ENCODE peak calls at places on chromosomes 16 and 17, in eight cellular contexts. One of them, this sample, is unnamed.

GRCh38 chr16:67917140-67917851 is 14.4 kb downstream of the CTRL start:
- DNase-seq in LoVo: no peak
- DNase-seq in NCI-H1417: peak
- DNase-seq in iris pigment epithelial cell: no peak
- DNase-seq in astrocyte of the cerebellum: no peak
- DNase-seq in astrocyte: no peak
- DNase-seq in adrenal gland: peak
- DNase-seq in AG04450: no peak
- DNase-seq in this sample: no peak

GRCh38 chr17:72677714-72678390 is 414.6 kb downstream of the SLC39A11 start:
- DNase-seq in NCI-H1417: peak
- DNase-seq in astrocyte of the cerebellum: no peak
- DNase-seq in astrocyte: peak
- DNase-seq in adrenal gland: no peak
- DNase-seq in LoVo: no peak
- DNase-seq in iris pigment epithelial cell: peak
- DNase-seq in AG04450: peak
- DNase-seq in this sample: no peak

GRCh38 chr16:67415872-67416793 is at the start of gene ZDHHC1:
- DNase-seq in astrocyte: peak
- DNase-seq in LoVo: peak
- DNase-seq in astrocyte of the cerebellum: no peak
- DNase-seq in adrenal gland: peak
- DNase-seq in AG04450: no peak
- DNase-seq in iris pigment epithelial cell: peak
- DNase-seq in NCI-H1417: peak
- DNase-seq in this sample: peak

GRCh38 chr17:21167303-21167702 is 40.5 kb downstream of the DHRS7B start:
- DNase-seq in NCI-H1417: no peak
- DNase-seq in astrocyte of the cerebellum: no peak
- DNase-seq in AG04450: no peak
- DNase-seq in adrenal gland: no peak
- DNase-seq in LoVo: no peak
- DNase-seq in iris pigment epithelial cell: no peak
- DNase-seq in astrocyte: peak
- DNase-seq in this sample: no peak

GRCh38 chr16:57235128-57236092 is 9.6 kb upstream of the ARL2BP start:
- DNase-seq in AG04450: peak
- DNase-seq in NCI-H1417: peak
- DNase-seq in adrenal gland: no peak
- DNase-seq in astrocyte of the cerebellum: peak
- DNase-seq in astrocyte: peak
- DNase-seq in LoVo: no peak
- DNase-seq in iris pigment epithelial cell: peak
- DNase-seq in this sample: peak

GRCh38 chr17:35918665-35919064 is 11.9 kb downstream of the RDM1 start:
- DNase-seq in LoVo: no peak
- DNase-seq in adrenal gland: no peak
- DNase-seq in iris pigment epithelial cell: no peak
- DNase-seq in NCI-H1417: no peak
- DNase-seq in AG04450: no peak
- DNase-seq in astrocyte of the cerebellum: no peak
- DNase-seq in astrocyte: no peak
- DNase-seq in this sample: no peak

GRCh38 chr17:66275651-66276050 is 26.8 kb upstream of the PRKCA start:
- DNase-seq in adrenal gland: peak
- DNase-seq in AG04450: peak
- DNase-seq in iris pigment epithelial cell: peak
- DNase-seq in NCI-H1417: no peak
- DNase-seq in LoVo: peak
- DNase-seq in astrocyte of the cerebellum: peak
- DNase-seq in astrocyte: peak
- DNase-seq in this sample: peak

GRCh38 chr17:57918017-57918895 is 37.0 kb downstream of the CUEDC1 start:
- DNase-seq in AG04450: no peak
- DNase-seq in iris pigment epithelial cell: peak
- DNase-seq in astrocyte: peak
- DNase-seq in LoVo: no peak
- DNase-seq in NCI-H1417: no peak
- DNase-seq in astrocyte of the cerebellum: no peak
- DNase-seq in adrenal gland: no peak
- DNase-seq in this sample: no peak

GRCh38 chr16:21159281-21159951 is 942 bp downstream of the LDAF1 start:
- DNase-seq in iris pigment epithelial cell: peak
- DNase-seq in LoVo: no peak
- DNase-seq in adrenal gland: peak
- DNase-seq in astrocyte of the cerebellum: no peak
- DNase-seq in NCI-H1417: no peak
- DNase-seq in astrocyte: no peak
- DNase-seq in AG04450: no peak
- DNase-seq in this sample: peak

GRCh38 chr17:41895617-41896016 is 23.1 kb downstream of the ACLY start:
- DNase-seq in NCI-H1417: no peak
- DNase-seq in AG04450: no peak
- DNase-seq in iris pigment epithelial cell: no peak
- DNase-seq in astrocyte of the cerebellum: no peak
- DNase-seq in adrenal gland: no peak
- DNase-seq in astrocyte: peak
- DNase-seq in LoVo: no peak
- DNase-seq in this sample: no peak

GRCh38 chr17:66727634-66728570 is 107.0 kb upstream of the CACNG5 start:
- DNase-seq in NCI-H1417: no peak
- DNase-seq in astrocyte of the cerebellum: peak
- DNase-seq in astrocyte: peak
- DNase-seq in iris pigment epithelial cell: peak
- DNase-seq in LoVo: peak
- DNase-seq in adrenal gland: peak
- DNase-seq in AG04450: no peak
- DNase-seq in this sample: peak

GRCh38 chr16:52035406-52035805 is 511.5 kb downstream of the TOX3 start:
- DNase-seq in NCI-H1417: no peak
- DNase-seq in astrocyte: no peak
- DNase-seq in astrocyte of the cerebellum: no peak
- DNase-seq in iris pigment epithelial cell: no peak
- DNase-seq in AG04450: no peak
- DNase-seq in adrenal gland: no peak
- DNase-seq in LoVo: no peak
- DNase-seq in this sample: no peak

GRCh38 chr17:81991684-81992513 is 14.5 kb downstream of the ASPSCR1 start:
- DNase-seq in NCI-H1417: peak
- DNase-seq in iris pigment epithelial cell: peak
- DNase-seq in adrenal gland: peak
- DNase-seq in AG04450: no peak
- DNase-seq in LoVo: peak
- DNase-seq in astrocyte of the cerebellum: no peak
- DNase-seq in astrocyte: peak
- DNase-seq in this sample: peak

GRCh38 chr17:76156662-76156991 is 15.6 kb upstream of the FOXJ1 start:
- DNase-seq in astrocyte: no peak
- DNase-seq in AG04450: no peak
- DNase-seq in adrenal gland: no peak
- DNase-seq in NCI-H1417: no peak
- DNase-seq in LoVo: no peak
- DNase-seq in iris pigment epithelial cell: no peak
- DNase-seq in astrocyte of the cerebellum: no peak
- DNase-seq in this sample: no peak

GRCh38 chr16:3098459-3099394 is at the start of gene ZSCAN10:
- DNase-seq in NCI-H1417: no peak
- DNase-seq in astrocyte of the cerebellum: no peak
- DNase-seq in AG04450: no peak
- DNase-seq in LoVo: no peak
- DNase-seq in astrocyte: no peak
- DNase-seq in adrenal gland: no peak
- DNase-seq in iris pigment epithelial cell: no peak
- DNase-seq in this sample: no peak

GRCh38 chr17:72439893-72440502 is 319.2 kb downstream of the SOX9 start:
- DNase-seq in NCI-H1417: no peak
- DNase-seq in astrocyte: no peak
- DNase-seq in LoVo: no peak
- DNase-seq in adrenal gland: no peak
- DNase-seq in astrocyte of the cerebellum: no peak
- DNase-seq in AG04450: no peak
- DNase-seq in iris pigment epithelial cell: no peak
- DNase-seq in this sample: no peak

GRCh38 chr17:81040791-81041337 is 5.9 kb downstream of the BAIAP2 start:
- DNase-seq in adrenal gland: peak
- DNase-seq in astrocyte: no peak
- DNase-seq in iris pigment epithelial cell: no peak
- DNase-seq in astrocyte of the cerebellum: no peak
- DNase-seq in AG04450: no peak
- DNase-seq in NCI-H1417: no peak
- DNase-seq in LoVo: no peak
- DNase-seq in this sample: no peak

GRCh38 chr17:42989726-42990652 is 8.2 kb upstream of the RPL27 start:
- DNase-seq in NCI-H1417: no peak
- DNase-seq in AG04450: no peak
- DNase-seq in astrocyte of the cerebellum: no peak
- DNase-seq in astrocyte: peak
- DNase-seq in LoVo: no peak
- DNase-seq in iris pigment epithelial cell: peak
- DNase-seq in adrenal gland: no peak
- DNase-seq in this sample: peak